ENCODE peak calls at places on chromosomes 12 and 14, in eight cellular contexts. A is neural progenitor cell, Y is GM23248, H is OCI-LY7, U is PC-3, V is hepatocyte, P is HCT116, D is SK-N-SH. C is an unnamed sample. For H3K9me3, the result is how much of the 10 kb centered on the place peaks cover.

GRCh38 chr14:61193471-61193870 is 87.7 kb downstream of the TMEM30B start:
- DNase-seq in A (no peak), U (no peak), H (no peak), P (no peak), D (no peak), Y (no peak), V (no peak), C (no peak)

GRCh38 chr12:67425394-67425793 is 156.2 kb downstream of the CAND1 start:
- DNase-seq in D (no peak), P (no peak), H (no peak), U (peak), V (peak), Y (no peak), A (no peak), C (no peak)

GRCh38 chr14:65179918-65180724 is 77.8 kb upstream of the MAX start:
- DNase-seq in V (no peak), P (peak), D (no peak), Y (peak), A (no peak), U (peak), H (peak), C (no peak)

GRCh38 chr14:64645220-64645891 is 58.9 kb upstream of the PLEKHG3 start:
- DNase-seq in A (peak), Y (peak), H (no peak), P (no peak), D (no peak), U (no peak), V (peak), C (no peak)

GRCh38 chr14:51472881-51473280 is 178.8 kb upstream of the FRMD6 start:
- DNase-seq in V (peak), U (no peak), H (no peak), A (no peak), P (no peak), D (peak), Y (peak), C (no peak)

GRCh38 chr12:75526655-75527511 is 15.5 kb upstream of the KRR1 start:
- DNase-seq in U (peak), A (peak), P (peak), Y (peak), D (peak), V (peak), H (peak), C (peak)

GRCh38 chr14:73998736-73999135 is 20.4 kb downstream of the ENTPD5 start:
- DNase-seq in H (no peak), A (no peak), P (no peak), U (no peak), V (no peak), D (no peak), Y (no peak), C (no peak)

GRCh38 chr12:67193705-67194104 is 75.5 kb upstream of the CAND1 start:
- DNase-seq in H (peak), V (peak), Y (peak), U (peak), A (peak), D (no peak), P (no peak), C (peak)

GRCh38 chr12:130100634-130101033 is 61.6 kb upstream of the FZD10 start:
- DNase-seq in D (no peak), V (no peak), Y (no peak), P (no peak), A (no peak), U (no peak), H (no peak), C (no peak)

GRCh38 chr14:73717998-73718741 is 4.0 kb upstream of the PNMA1 start:
- DNase-seq in P (no peak), D (peak), V (no peak), H (no peak), A (peak), U (peak), Y (no peak), C (no peak)

GRCh38 chr14:59146484-59146883 is 42.0 kb upstream of the DAAM1 start:
- DNase-seq in Y (no peak), D (no peak), H (no peak), A (no peak), V (no peak), U (no peak), P (no peak), C (no peak)

GRCh38 chr12:100476013-100476751 is 2.5 kb downstream of the NR1H4 start:
- DNase-seq in H (no peak), P (no peak), U (no peak), D (no peak), A (no peak), V (no peak), Y (no peak), C (no peak)

GRCh38 chr12:48969160-48969771 is 2.3 kb downstream of the WNT10B start:
- DNase-seq in H (no peak), Y (no peak), V (no peak), P (no peak), U (no peak), D (peak), A (no peak), C (no peak)

GRCh38 chr12:18681818-18682217 is 56.0 kb downstream of the PLCZ1 start:
- DNase-seq in A (peak), D (no peak), U (no peak), V (no peak), H (no peak), P (no peak), Y (no peak), C (no peak)

GRCh38 chr12:55019784-55020183 is at the start of gene NEUROD4:
- DNase-seq in Y (peak), V (peak), H (no peak), P (peak), A (peak), D (no peak), U (peak), C (peak)

GRCh38 chr12:52206309-52207040 is 14.7 kb upstream of the KRT80 start:
- DNase-seq in P (no peak), V (no peak), D (no peak), U (no peak), H (no peak), Y (no peak), A (no peak), C (no peak)

GRCh38 chr12:54356951-54357356 is 7.3 kb downstream of the GPR84 start:
- DNase-seq in U (no peak), D (no peak), H (no peak), A (peak), P (no peak), Y (no peak), V (no peak), C (no peak)

GRCh38 chr14:35557221-35557747 is 23.3 kb downstream of the INSM2 start:
- DNase-seq in Y (no peak), U (no peak), H (no peak), A (no peak), D (peak), V (no peak), P (no peak), C (no peak)

GRCh38 chr14:100601064-100601463 is 13.8 kb upstream of the BEGAIN start:
- DNase-seq in P (no peak), D (no peak), H (no peak), Y (no peak), A (no peak), V (no peak), U (no peak), C (no peak)

GRCh38 chr12:18752280-18752920 is 14.5 kb downstream of the CAPZA3 start:
- DNase-seq in D (no peak), A (peak), U (peak), P (no peak), H (no peak), V (peak), Y (peak), C (no peak)

GRCh38 chr14:67510121-67510520 is 21.6 kb upstream of the TMEM229B start:
- DNase-seq in A (no peak), V (no peak), Y (peak), H (no peak), D (peak), U (no peak), P (no peak), C (no peak)

GRCh38 chr12:109959411-109960093 is 36.6 kb downstream of the GIT2 start:
- DNase-seq in D (no peak), P (no peak), Y (no peak), V (no peak), U (no peak), A (no peak), H (no peak), C (no peak)

GRCh38 chr14:22226381-22226780 is 362.6 kb downstream of the DAD1 start:
- DNase-seq in Y (peak), V (no peak), P (no peak), A (peak), D (no peak), H (peak), U (peak), C (no peak)

GRCh38 chr12:132388379-132389015 is 59.1 kb upstream of the GALNT9 start:
- DNase-seq in D (no peak), A (no peak), V (no peak), P (no peak), U (no peak), H (no peak), Y (no peak), C (no peak)

GRCh38 chr12:112514926-112515642 is 96.3 kb downstream of the PTPN11 start:
- DNase-seq in Y (peak), D (no peak), P (no peak), U (no peak), V (no peak), H (no peak), A (no peak), C (no peak)

GRCh38 chr12:52337054-52337453 is 15.9 kb upstream of the KRT83 start:
- DNase-seq in A (no peak), Y (peak), D (no peak), U (peak), V (no peak), P (no peak), H (no peak), C (no peak)

GRCh38 chr14:26761532-26761931 is 163.7 kb upstream of the NOVA1 start:
- DNase-seq in H (no peak), V (no peak), Y (no peak), A (peak), U (no peak), D (no peak), P (no peak), C (no peak)
- H3K9me3 ChIP-seq in H (under half), V (under half), Y (under half), A (under half), U (under half), D (under half), P (under half), C (under half)

GRCh38 chr12:526089-526488 is 66.3 kb downstream of the B4GALNT3 start:
- DNase-seq in H (no peak), A (no peak), U (no peak), V (no peak), P (no peak), Y (no peak), D (no peak), C (no peak)

GRCh38 chr12:520119-520518 is 60.4 kb downstream of the B4GALNT3 start:
- DNase-seq in A (no peak), V (no peak), H (no peak), Y (no peak), P (no peak), D (no peak), U (no peak), C (no peak)

GRCh38 chr12:524167-524951 is 64.6 kb downstream of the B4GALNT3 start:
- DNase-seq in V (no peak), H (no peak), P (no peak), A (no peak), U (peak), D (no peak), Y (no peak), C (no peak)

GRCh38 chr12:527241-527640 is 67.5 kb downstream of the B4GALNT3 start:
- DNase-seq in V (no peak), P (no peak), Y (no peak), U (no peak), D (no peak), A (no peak), H (peak), C (peak)

DNA sequence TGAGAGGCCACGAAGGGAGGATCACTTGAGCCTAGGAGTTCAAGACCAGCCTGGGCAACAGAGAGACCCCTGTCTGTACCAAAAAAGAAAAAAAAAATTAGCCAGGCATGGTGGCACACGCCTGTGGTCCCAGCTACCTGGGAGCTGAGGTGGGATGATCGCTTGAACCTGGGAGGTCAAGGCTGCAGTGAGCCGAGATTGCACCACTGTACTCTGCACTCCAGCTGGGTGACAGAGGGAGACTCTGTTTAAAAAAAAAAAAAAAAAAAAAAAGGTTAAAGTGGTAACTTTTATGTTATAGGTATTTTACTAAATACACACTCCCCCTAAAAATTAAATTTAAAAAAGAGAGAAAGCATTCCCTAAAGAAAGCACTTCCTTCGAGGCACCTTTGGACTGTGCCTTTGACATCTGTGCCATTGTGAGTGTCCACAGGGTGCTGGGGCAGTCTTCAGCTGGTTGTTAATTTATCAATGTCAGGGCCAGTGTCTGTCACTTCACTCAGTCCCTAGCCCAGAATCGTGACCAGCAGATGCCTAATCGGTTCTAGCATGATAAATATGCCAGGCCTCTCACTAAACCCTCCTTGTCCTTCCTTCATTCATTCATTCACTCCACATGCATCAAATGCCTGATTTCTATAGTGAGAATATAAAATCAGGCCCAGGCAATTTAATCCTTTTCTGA is 63.1 kb downstream of the B4GALNT3 start:
- DNase-seq in A (no peak), V (no peak), H (no peak), P (no peak), U (no peak), Y (no peak), D (peak), C (no peak)
- TF ChIP-seq EZH2phosphoT487 in A (no peak), V (no peak), H (no peak), P (no peak), U (no peak), Y (no peak), D (no peak), C (no peak)

GRCh38 chr12:46831335-46832083 is 5.7 kb upstream of the SLC38A4 start:
- DNase-seq in H (no peak), A (peak), D (peak), P (no peak), Y (peak), V (peak), U (no peak), C (no peak)
- H3K4me3 ChIP-seq in H (no peak), A (peak), D (peak), P (no peak), Y (peak), V (peak), U (no peak), C (no peak)

GRCh38 chr14:56170877-56171422 is 52.7 kb downstream of the PELI2 start:
- DNase-seq in Y (no peak), H (no peak), D (no peak), A (no peak), U (no peak), V (no peak), P (no peak), C (no peak)

GRCh38 chr14:56172074-56172473 is 53.9 kb downstream of the PELI2 start:
- DNase-seq in V (no peak), U (no peak), D (no peak), P (no peak), H (no peak), Y (no peak), A (no peak), C (no peak)

GRCh38 chr14:56172571-56172971 is 54.4 kb downstream of the PELI2 start:
- DNase-seq in U (peak), A (no peak), D (no peak), P (no peak), H (no peak), V (no peak), Y (peak), C (no peak)

GRCh38 chr14:56175773-56176172 is 57.6 kb downstream of the PELI2 start:
- DNase-seq in P (no peak), V (no peak), H (no peak), D (no peak), U (no peak), A (no peak), Y (no peak), C (no peak)

GRCh38 chr14:56173360-56173922 is 55.2 kb downstream of the PELI2 start:
- DNase-seq in Y (no peak), V (no peak), A (no peak), H (no peak), D (no peak), P (no peak), U (no peak), C (no peak)
- H3K9me3 ChIP-seq in Y (under half), V (under half), A (under half), H (under half), D (under half), P (under half), U (under half), C (under half)

GRCh38 chr14:102392506-102392905 is 29.8 kb downstream of the TECPR2 start:
- DNase-seq in U (no peak), H (no peak), V (no peak), D (no peak), A (no peak), P (no peak), Y (peak), C (no peak)

GRCh38 chr14:102394717-102395378 is 32.1 kb downstream of the TECPR2 start:
- DNase-seq in Y (no peak), D (no peak), U (no peak), H (no peak), P (no peak), V (no peak), A (no peak), C (no peak)

DNA sequence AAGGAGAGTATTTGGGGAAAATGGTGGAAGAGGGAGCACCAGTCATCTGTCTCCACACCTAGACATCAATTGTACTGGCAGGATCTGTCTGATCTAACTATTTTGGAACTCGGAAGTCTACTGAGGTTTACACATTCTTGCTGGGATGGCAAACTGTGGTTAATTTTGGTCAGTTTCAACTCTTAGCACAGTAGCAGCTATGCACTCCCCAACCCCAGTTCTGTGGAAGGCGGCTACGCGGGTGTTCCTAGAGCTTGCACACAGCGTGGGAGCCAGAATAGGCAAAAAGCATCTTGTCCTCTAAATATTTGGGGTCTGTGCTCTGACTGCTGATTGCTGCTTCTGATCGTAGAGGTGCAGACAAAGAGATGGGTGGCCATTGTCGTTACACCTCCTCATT is 33.8 kb downstream of the TECPR2 start:
- DNase-seq in H (no peak), D (no peak), A (no peak), P (no peak), V (no peak), Y (no peak), U (no peak), C (no peak)
- TF ChIP-seq EZH2phosphoT487 in H (no peak), D (no peak), A (no peak), P (no peak), V (no peak), Y (no peak), U (no peak), C (no peak)